ENCODE peak calls at places on chromosomes 7 and 10, in six cellular contexts. D is cardiac muscle cell, W is AG04450, V is progenitor cell of endocrine pancreas, A is astrocyte of the spinal cord, U is mesothelial cell of epicardium. O is an unnamed sample.

GRCh38 chr10:102629661-102630614 is 14.3 kb upstream of the TRIM8 start:
- DNase-seq in V (no peak), A (peak), D (peak), U (no peak), W (peak), O (no peak)

GRCh38 chr10:51031995-51032394 is 42.3 kb upstream of the PRKG1 start:
- DNase-seq in V (no peak), A (no peak), U (no peak), D (no peak), W (no peak), O (no peak)

GRCh38 chr10:73997479-73997805 is 474 bp upstream of the VCL start:
- DNase-seq in D (no peak), U (no peak), A (no peak), V (no peak), W (no peak), O (no peak)

GRCh38 chr7:83469076-83469475 is 179.9 kb downstream of the SEMA3E start:
- DNase-seq in D (no peak), W (no peak), V (no peak), U (no peak), A (peak), O (no peak)

GRCh38 chr10:15043674-15044073 is at the start of gene OLAH:
- DNase-seq in D (peak), V (no peak), A (peak), W (no peak), U (no peak), O (no peak)

GRCh38 chr7:7681936-7682329 is 36.5 kb downstream of the RPA3 start:
- DNase-seq in A (no peak), U (no peak), D (no peak), W (no peak), V (no peak), O (no peak)

GRCh38 chr10:124267231-124267885 is 151.4 kb downstream of the OAT start:
- DNase-seq in D (peak), W (no peak), U (no peak), A (no peak), V (no peak), O (no peak)

GRCh38 chr10:31358688-31359330 is 39.8 kb downstream of the ZEB1 start:
- DNase-seq in U (no peak), W (peak), V (no peak), D (peak), A (no peak), O (no peak)

GRCh38 chr7:104328308-104328969 is at the start of gene LHFPL3:
- DNase-seq in V (peak), W (no peak), D (peak), A (no peak), U (peak), O (no peak)

GRCh38 chr7:36115448-36116321 is 37.4 kb upstream of the EEPD1 start:
- DNase-seq in W (peak), V (no peak), D (peak), A (peak), U (peak), O (no peak)

GRCh38 chr7:133688483-133689239 is 435.8 kb downstream of the EXOC4 start:
- DNase-seq in W (no peak), V (no peak), U (no peak), A (peak), D (peak), O (no peak)

GRCh38 chr10:113980408-113981087 is 63.1 kb upstream of the ADRB1 start:
- DNase-seq in U (no peak), W (no peak), D (no peak), V (no peak), A (no peak), O (no peak)

GRCh38 chr10:79027147-79028055 is 41.4 kb upstream of the ZMIZ1 start:
- DNase-seq in A (no peak), W (no peak), U (no peak), D (no peak), V (no peak), O (no peak)

GRCh38 chr7:116811768-116812167 is 50.6 kb upstream of the CAPZA2 start:
- DNase-seq in W (no peak), U (no peak), D (no peak), A (no peak), V (no peak), O (no peak)

GRCh38 chr7:30984359-30985107 is 20.8 kb downstream of the GHRHR start:
- DNase-seq in V (no peak), W (no peak), A (peak), D (peak), U (no peak), O (no peak)

GRCh38 chr10:33559105-33559504 is 224.6 kb upstream of the NRP1 start:
- DNase-seq in V (no peak), A (peak), U (no peak), W (peak), D (peak), O (no peak)
- TF ChIP-seq CTCF in V (no peak), A (no peak), U (no peak), W (peak), D (peak), O (no peak)

DNA sequence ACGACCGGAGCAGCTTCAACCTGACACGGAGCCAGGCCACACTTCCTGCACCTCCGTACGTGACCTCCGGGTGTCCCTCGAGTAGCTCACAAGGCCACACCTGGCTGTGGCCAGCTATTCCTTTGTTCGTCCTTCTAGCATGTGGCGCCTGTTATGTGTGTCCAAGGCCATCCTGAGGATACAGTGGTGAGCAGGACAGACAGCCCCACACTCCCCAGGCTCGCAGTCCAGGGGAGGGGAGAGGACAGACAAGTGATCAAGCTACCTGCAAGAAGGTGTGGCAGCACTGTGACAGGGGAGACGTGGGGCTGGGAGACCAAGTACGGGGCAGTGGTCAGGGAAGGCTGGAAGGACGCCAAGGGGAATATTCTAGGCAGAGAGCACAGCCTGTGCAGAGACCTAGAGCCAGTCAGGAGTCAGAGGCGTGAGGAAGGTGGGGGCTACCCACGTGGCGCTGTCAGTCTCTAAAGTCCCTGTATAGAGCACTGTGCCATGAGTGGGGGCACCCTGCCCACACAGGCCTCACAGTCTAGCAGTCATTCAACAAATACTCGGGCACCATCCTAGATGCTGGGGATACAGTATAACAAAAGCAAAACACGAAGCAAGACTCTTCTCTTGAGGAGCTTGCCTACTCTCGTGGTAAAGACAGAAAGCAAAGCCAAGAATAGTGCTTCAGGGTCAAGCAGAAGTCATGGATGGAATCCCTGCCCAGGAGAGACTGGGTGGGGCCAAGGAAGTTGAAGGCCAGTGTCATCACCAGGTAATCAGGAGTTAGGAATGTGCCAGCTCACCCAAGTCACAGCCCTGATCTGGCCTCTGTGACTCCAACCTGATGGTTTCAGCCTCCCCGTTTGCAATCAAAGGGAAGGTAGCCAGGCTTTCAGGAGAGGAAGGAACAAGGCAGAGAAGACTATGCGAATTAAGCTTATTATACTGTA is 58.6 kb downstream of the PROSER2 start:
- DNase-seq in A (no peak), V (no peak), U (no peak), D (no peak), W (no peak), O (no peak)
- TF ChIP-seq CTCF in A (no peak), V (peak), U (no peak), D (no peak), W (no peak), O (no peak)

GRCh38 chr7:43653891-43654504 is 71.1 kb downstream of the STK17A start:
- DNase-seq in V (no peak), D (no peak), A (no peak), U (no peak), W (no peak), O (no peak)

GRCh38 chr7:43649755-43650274 is 66.9 kb downstream of the STK17A start:
- DNase-seq in D (no peak), W (no peak), U (no peak), V (no peak), A (peak), O (no peak)

GRCh38 chr7:43653466-43653865 is 70.6 kb downstream of the STK17A start:
- DNase-seq in D (no peak), V (no peak), W (no peak), U (no peak), A (no peak), O (no peak)

GRCh38 chr7:43650457-43651052 is 67.6 kb downstream of the STK17A start:
- DNase-seq in A (peak), D (peak), V (no peak), W (peak), U (no peak), O (no peak)

DNA sequence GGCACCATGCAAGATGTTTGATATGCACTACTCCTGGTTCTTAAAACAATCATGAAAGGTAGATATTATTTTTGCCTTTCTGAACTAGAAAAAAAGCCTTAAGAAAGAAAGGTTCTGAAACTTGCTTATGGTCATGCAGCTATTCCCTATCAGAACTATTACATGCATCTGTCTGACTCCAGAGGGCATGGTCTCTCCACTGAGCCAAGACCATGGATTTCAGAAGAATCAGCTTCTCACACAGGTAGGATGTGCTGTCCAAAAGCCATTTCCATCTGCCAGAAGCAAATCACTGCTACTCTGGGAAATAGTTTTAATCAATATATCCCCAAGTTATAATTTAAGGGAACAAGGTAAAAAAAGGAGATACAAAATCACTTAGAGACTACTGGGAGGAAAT is 69.5 kb downstream of the STK17A start:
- DNase-seq in D (no peak), W (no peak), U (no peak), A (no peak), V (no peak), O (no peak)
- TF ChIP-seq CTCF in D (no peak), W (peak), U (no peak), A (peak), V (no peak), O (no peak)

DNA sequence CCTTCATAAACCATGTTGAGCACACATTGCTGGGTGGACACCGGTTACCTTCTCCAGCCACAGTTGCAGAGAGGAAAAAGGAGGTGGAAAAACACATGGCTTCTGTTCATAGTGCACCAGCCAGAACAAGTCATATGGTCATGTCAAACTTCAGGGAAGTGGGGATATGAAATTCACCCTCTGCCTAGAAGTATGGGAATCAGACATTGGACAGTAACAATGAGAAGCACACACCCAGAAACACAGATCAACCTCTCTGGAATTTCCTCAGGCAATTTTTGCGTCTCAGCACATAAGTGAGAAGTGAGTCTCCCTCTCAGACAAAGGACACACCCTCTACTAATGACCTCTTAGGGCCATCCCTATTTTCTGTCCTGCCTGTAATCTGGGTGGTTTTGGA is 172.6 kb upstream of the SVIL start:
- DNase-seq in W (no peak), U (no peak), A (peak), V (no peak), D (peak), O (no peak)
- TF ChIP-seq CTCF in W (no peak), U (no peak), A (no peak), V (no peak), D (no peak), O (no peak)

O was measured in D721Med.